ENCODE peak calls at places on chromosomes 3 and 15, in five cellular contexts. One of them, this sample, is unnamed.

GRCh38 chr3:155313303-155313702 is 19.8 kb upstream of the STRIT1 start:
- DNase-seq in lower leg skin: no peak
- DNase-seq in amygdala: no peak
- DNase-seq in HAP-1: no peak
- DNase-seq in AG04450: no peak
- DNase-seq in this sample: no peak

GRCh38 chr3:130834476-130834875 is 59.4 kb upstream of the ATP2C1 start:
- DNase-seq in AG04450: no peak
- DNase-seq in HAP-1: no peak
- DNase-seq in amygdala: no peak
- DNase-seq in lower leg skin: no peak
- DNase-seq in this sample: no peak

GRCh38 chr3:137988152-137988551 is 21.8 kb upstream of the CLDN18 start:
- DNase-seq in lower leg skin: no peak
- DNase-seq in AG04450: no peak
- DNase-seq in HAP-1: no peak
- DNase-seq in amygdala: no peak
- DNase-seq in this sample: peak

GRCh38 chr15:88529021-88529630 is 17.4 kb downstream of the DET1 start:
- DNase-seq in AG04450: no peak
- DNase-seq in lower leg skin: no peak
- DNase-seq in amygdala: no peak
- DNase-seq in HAP-1: no peak
- DNase-seq in this sample: no peak

GRCh38 chr3:44899683-44900367 is 25.4 kb downstream of the TGM4 start:
- DNase-seq in lower leg skin: no peak
- DNase-seq in HAP-1: no peak
- DNase-seq in AG04450: no peak
- DNase-seq in amygdala: no peak
- DNase-seq in this sample: no peak

GRCh38 chr3:58670506-58671125 is 4.0 kb upstream of the FAM3D start:
- DNase-seq in HAP-1: no peak
- DNase-seq in AG04450: no peak
- DNase-seq in lower leg skin: peak
- DNase-seq in amygdala: no peak
- DNase-seq in this sample: no peak

GRCh38 chr15:59410448-59410896 is 27.5 kb upstream of the FAM81A start:
- DNase-seq in AG04450: no peak
- DNase-seq in lower leg skin: no peak
- DNase-seq in HAP-1: no peak
- DNase-seq in amygdala: no peak
- DNase-seq in this sample: peak

GRCh38 chr3:17258823-17259436 is 374.2 kb downstream of the PLCL2 start:
- DNase-seq in lower leg skin: no peak
- DNase-seq in HAP-1: peak
- DNase-seq in AG04450: peak
- DNase-seq in amygdala: no peak
- DNase-seq in this sample: no peak

GRCh38 chr3:182482692-182483091 is 310.6 kb upstream of the ATP11B start:
- DNase-seq in amygdala: no peak
- DNase-seq in HAP-1: no peak
- DNase-seq in AG04450: no peak
- DNase-seq in lower leg skin: no peak
- DNase-seq in this sample: no peak

GRCh38 chr3:17810759-17811158 is 68.3 kb upstream of the TBC1D5 start:
- DNase-seq in AG04450: no peak
- DNase-seq in amygdala: no peak
- DNase-seq in HAP-1: no peak
- DNase-seq in lower leg skin: no peak
- DNase-seq in this sample: no peak

GRCh38 chr3:125326957-125327356 is 48.2 kb downstream of the ZNF148 start:
- DNase-seq in amygdala: no peak
- DNase-seq in HAP-1: no peak
- DNase-seq in AG04450: no peak
- DNase-seq in lower leg skin: no peak
- DNase-seq in this sample: no peak

GRCh38 chr3:115072265-115073008 is 74.7 kb downstream of the ZBTB20 start:
- DNase-seq in AG04450: no peak
- DNase-seq in amygdala: no peak
- DNase-seq in HAP-1: peak
- DNase-seq in lower leg skin: no peak
- DNase-seq in this sample: no peak

GRCh38 chr15:93146196-93146595 is 57.2 kb upstream of the RGMA start:
- DNase-seq in lower leg skin: no peak
- DNase-seq in amygdala: peak
- DNase-seq in HAP-1: no peak
- DNase-seq in AG04450: no peak
- DNase-seq in this sample: no peak

GRCh38 chr15:86106306-86106705 is 26.6 kb downstream of the AGBL1 start:
- DNase-seq in HAP-1: no peak
- DNase-seq in amygdala: no peak
- DNase-seq in lower leg skin: no peak
- DNase-seq in AG04450: no peak
- DNase-seq in this sample: no peak

GRCh38 chr3:197028711-197029510 is 706 bp downstream of the MELTF start:
- DNase-seq in AG04450: no peak
- DNase-seq in HAP-1: peak
- DNase-seq in lower leg skin: peak
- DNase-seq in amygdala: no peak
- DNase-seq in this sample: no peak

GRCh38 chr15:44181410-44181809 is 13.7 kb downstream of the FRMD5 start:
- DNase-seq in HAP-1: no peak
- DNase-seq in lower leg skin: no peak
- DNase-seq in AG04450: no peak
- DNase-seq in amygdala: no peak
- DNase-seq in this sample: no peak

GRCh38 chr3:50617096-50617791 is at the start of gene MAPKAPK3:
- DNase-seq in AG04450: no peak
- DNase-seq in HAP-1: peak
- DNase-seq in lower leg skin: peak
- DNase-seq in amygdala: no peak
- DNase-seq in this sample: peak

GRCh38 chr3:129068291-129068886 is 7.8 kb downstream of the GP9 start:
- DNase-seq in lower leg skin: no peak
- DNase-seq in amygdala: no peak
- DNase-seq in AG04450: no peak
- DNase-seq in HAP-1: no peak
- DNase-seq in this sample: no peak

GRCh38 chr3:177557561-177557960 is 360.3 kb upstream of the TBL1XR1 start:
- DNase-seq in HAP-1: no peak
- DNase-seq in AG04450: no peak
- DNase-seq in amygdala: no peak
- DNase-seq in lower leg skin: no peak
- DNase-seq in this sample: no peak

GRCh38 chr3:48820626-48821324 is 26.9 kb downstream of the PRKAR2A start:
- DNase-seq in AG04450: peak
- DNase-seq in lower leg skin: no peak
- DNase-seq in amygdala: no peak
- DNase-seq in HAP-1: no peak
- DNase-seq in this sample: no peak

GRCh38 chr15:92394327-92395175 is 870 bp downstream of the ST8SIA2 start:
- DNase-seq in amygdala: no peak
- DNase-seq in HAP-1: peak
- DNase-seq in lower leg skin: no peak
- DNase-seq in AG04450: no peak
- DNase-seq in this sample: no peak

GRCh38 chr3:113844622-113845222 is 6.1 kb downstream of the GRAMD1C start:
- DNase-seq in HAP-1: no peak
- DNase-seq in amygdala: no peak
- DNase-seq in AG04450: no peak
- DNase-seq in lower leg skin: no peak
- DNase-seq in this sample: no peak

GRCh38 chr3:64815691-64816225 is 128.0 kb upstream of the ADAMTS9 start:
- DNase-seq in lower leg skin: no peak
- DNase-seq in HAP-1: no peak
- DNase-seq in amygdala: no peak
- DNase-seq in AG04450: no peak
- DNase-seq in this sample: no peak

GRCh38 chr3:193701896-193702644 is 109.1 kb downstream of the OPA1 start:
- DNase-seq in amygdala: no peak
- DNase-seq in HAP-1: peak
- DNase-seq in lower leg skin: no peak
- DNase-seq in AG04450: no peak
- DNase-seq in this sample: no peak

GRCh38 chr3:184600685-184601377 is 39.2 kb downstream of the EPHB3 start:
- DNase-seq in lower leg skin: no peak
- DNase-seq in amygdala: no peak
- DNase-seq in HAP-1: no peak
- DNase-seq in AG04450: no peak
- DNase-seq in this sample: no peak

GRCh38 chr15:77370580-77370979 is 49.3 kb downstream of the PEAK1 start:
- DNase-seq in HAP-1: no peak
- DNase-seq in amygdala: no peak
- DNase-seq in AG04450: no peak
- DNase-seq in lower leg skin: no peak
- DNase-seq in this sample: no peak

GRCh38 chr15:54808321-54808720 is 388.4 kb downstream of the RSL24D1 start:
- DNase-seq in HAP-1: no peak
- DNase-seq in AG04450: no peak
- DNase-seq in lower leg skin: no peak
- DNase-seq in amygdala: no peak
- DNase-seq in this sample: no peak

GRCh38 chr15:65731926-65732325 is 60.2 kb downstream of the DENND4A start:
- DNase-seq in lower leg skin: no peak
- DNase-seq in HAP-1: no peak
- DNase-seq in AG04450: no peak
- DNase-seq in amygdala: no peak
- DNase-seq in this sample: no peak

GRCh38 chr15:75672646-75673425 is 25.1 kb downstream of the SNX33 start:
- DNase-seq in AG04450: peak
- DNase-seq in lower leg skin: no peak
- DNase-seq in amygdala: no peak
- DNase-seq in HAP-1: peak
- DNase-seq in this sample: peak

GRCh38 chr3:123816673-123817207 is 67.4 kb downstream of the MYLK start:
- DNase-seq in HAP-1: no peak
- DNase-seq in lower leg skin: no peak
- DNase-seq in AG04450: peak
- DNase-seq in amygdala: no peak
- DNase-seq in this sample: no peak